ENCODE peak calls at places on chromosomes 4 and X, in ten cellular contexts. R is Kasumi-1; U is NCI-H510A treated with DMSO at 0.1 percent for 48 hours; Q is endothelial cell; O is mammary epithelial cell; N is EL; G is naive B cell; F is RPMI8226; V is left lung; Z is stimulated activated CD4-positive, alpha-beta T cell treated with anti-CD3 and anti-CD28 coated beads, Interleukin-12 subunit alpha, Interleukin-12 subunit beta, amount 100 ng/mL, for 24 hours. B is an unnamed sample.

GRCh38 chrX:118974088-118974907 is at the start of gene LONRF3:
- DNase-seq in R (peak), U (peak), Q (peak), O (no peak), N (peak), G (peak), F (peak), V (peak), Z (peak), B (no peak)

GRCh38 chrX:68462653-68463052 is 29.4 kb upstream of the OPHN1 start:
- DNase-seq in R (peak), U (no peak), Q (peak), O (no peak), N (peak), G (peak), F (peak), V (no peak), Z (no peak), B (no peak)

GRCh38 chr4:106238819-106239420 is 77.1 kb downstream of the TBCK start:
- DNase-seq in R (peak), U (peak), Q (peak), O (peak), N (peak), G (no peak), F (peak), V (no peak), Z (no peak), B (no peak)

GRCh38 chr4:156290811-156291210 is 337.1 kb upstream of the CTSO start:
- DNase-seq in R (no peak), U (no peak), Q (no peak), O (no peak), N (peak), G (no peak), F (no peak), V (no peak), Z (no peak), B (no peak)

GRCh38 chr4:120699354-120699753 is 223.2 kb downstream of the PRDM5 start:
- DNase-seq in R (no peak), U (no peak), Q (no peak), O (no peak), N (no peak), G (no peak), F (no peak), V (no peak), Z (no peak), B (no peak)

GRCh38 chrX:95071621-95072020 is 1397.6 kb downstream of the FAM133A start:
- DNase-seq in R (no peak), U (no peak), Q (no peak), O (peak), N (peak), G (no peak), F (no peak), V (no peak), Z (no peak), B (no peak)

GRCh38 chrX:17414839-17415238 is 39.8 kb downstream of the NHS start:
- DNase-seq in R (no peak), U (no peak), Q (peak), O (no peak), N (no peak), G (no peak), F (peak), V (no peak), Z (no peak), B (no peak)

GRCh38 chr4:68152411-68152810 is 22.7 kb upstream of the TMPRSS11F start:
- DNase-seq in R (no peak), U (no peak), Q (no peak), O (peak), N (no peak), G (no peak), F (no peak), V (no peak), Z (no peak), B (no peak)

GRCh38 chr4:6391186-6391851 is 81.1 kb downstream of the PPP2R2C start:
- DNase-seq in R (no peak), U (no peak), Q (no peak), O (peak), N (no peak), G (no peak), F (no peak), V (peak), Z (no peak), B (no peak)